ENCODE peak calls at places on chromosomes 3 and 15, in four cellular contexts. One of them, this sample, is unnamed.

GRCh38 chr3:126105691-126106187 is 21.8 kb upstream of the SLC41A3 start:
- DNase-seq in stimulated activated CD4-positive, alpha-beta T cell treated with anti-CD3 and anti-CD28 coated beads, Interleukin-2, amount 100 ng/mL, for 24 hours: no peak
- DNase-seq in HT-29: no peak
- DNase-seq in substantia nigra: no peak
- DNase-seq in this sample: no peak

GRCh38 chr15:63948971-63949370 is 97.3 kb downstream of the DAPK2 start:
- DNase-seq in stimulated activated CD4-positive, alpha-beta T cell treated with anti-CD3 and anti-CD28 coated beads, Interleukin-2, amount 100 ng/mL, for 24 hours: no peak
- DNase-seq in HT-29: no peak
- DNase-seq in substantia nigra: no peak
- DNase-seq in this sample: no peak

GRCh38 chr3:194009019-194009418 is 126.9 kb upstream of the HES1 start:
- DNase-seq in stimulated activated CD4-positive, alpha-beta T cell treated with anti-CD3 and anti-CD28 coated beads, Interleukin-2, amount 100 ng/mL, for 24 hours: no peak
- DNase-seq in HT-29: no peak
- DNase-seq in substantia nigra: no peak
- DNase-seq in this sample: no peak

GRCh38 chr3:18510947-18511346 is 85.8 kb upstream of the SATB1 start:
- DNase-seq in stimulated activated CD4-positive, alpha-beta T cell treated with anti-CD3 and anti-CD28 coated beads, Interleukin-2, amount 100 ng/mL, for 24 hours: no peak
- DNase-seq in HT-29: no peak
- DNase-seq in substantia nigra: no peak
- DNase-seq in this sample: no peak

GRCh38 chr3:198071602-198072285 is 111.7 kb downstream of the LMLN start:
- DNase-seq in stimulated activated CD4-positive, alpha-beta T cell treated with anti-CD3 and anti-CD28 coated beads, Interleukin-2, amount 100 ng/mL, for 24 hours: peak
- DNase-seq in HT-29: peak
- DNase-seq in substantia nigra: no peak
- DNase-seq in this sample: peak

GRCh38 chr15:39202641-39203040 is 378.2 kb upstream of the THBS1 start:
- DNase-seq in stimulated activated CD4-positive, alpha-beta T cell treated with anti-CD3 and anti-CD28 coated beads, Interleukin-2, amount 100 ng/mL, for 24 hours: no peak
- DNase-seq in HT-29: no peak
- DNase-seq in substantia nigra: no peak
- DNase-seq in this sample: peak

GRCh38 chr3:50205719-50206276 is 727 bp downstream of the SLC38A3 start:
- DNase-seq in stimulated activated CD4-positive, alpha-beta T cell treated with anti-CD3 and anti-CD28 coated beads, Interleukin-2, amount 100 ng/mL, for 24 hours: peak
- DNase-seq in HT-29: no peak
- DNase-seq in substantia nigra: peak
- DNase-seq in this sample: peak

GRCh38 chr3:118974356-118975097 is 60.1 kb downstream of the IGSF11 start:
- DNase-seq in stimulated activated CD4-positive, alpha-beta T cell treated with anti-CD3 and anti-CD28 coated beads, Interleukin-2, amount 100 ng/mL, for 24 hours: no peak
- DNase-seq in HT-29: no peak
- DNase-seq in substantia nigra: no peak
- DNase-seq in this sample: no peak

GRCh38 chr3:179768080-179768479 is 115.2 kb downstream of the USP13 start:
- DNase-seq in stimulated activated CD4-positive, alpha-beta T cell treated with anti-CD3 and anti-CD28 coated beads, Interleukin-2, amount 100 ng/mL, for 24 hours: no peak
- DNase-seq in HT-29: peak
- DNase-seq in substantia nigra: peak
- DNase-seq in this sample: peak

GRCh38 chr15:23823508-23823907 is 136.4 kb upstream of the NDN start:
- DNase-seq in stimulated activated CD4-positive, alpha-beta T cell treated with anti-CD3 and anti-CD28 coated beads, Interleukin-2, amount 100 ng/mL, for 24 hours: no peak
- DNase-seq in HT-29: peak
- DNase-seq in substantia nigra: no peak
- DNase-seq in this sample: peak

GRCh38 chr15:72463702-72464101 is 10.4 kb upstream of the ARIH1 start:
- DNase-seq in stimulated activated CD4-positive, alpha-beta T cell treated with anti-CD3 and anti-CD28 coated beads, Interleukin-2, amount 100 ng/mL, for 24 hours: no peak
- DNase-seq in HT-29: no peak
- DNase-seq in substantia nigra: no peak
- DNase-seq in this sample: no peak

GRCh38 chr3:62011667-62012066 is 361.7 kb downstream of the FEZF2 start:
- DNase-seq in stimulated activated CD4-positive, alpha-beta T cell treated with anti-CD3 and anti-CD28 coated beads, Interleukin-2, amount 100 ng/mL, for 24 hours: no peak
- DNase-seq in HT-29: no peak
- DNase-seq in substantia nigra: no peak
- DNase-seq in this sample: no peak

GRCh38 chr15:63906266-63906584 is 72.5 kb upstream of the HERC1 start:
- DNase-seq in stimulated activated CD4-positive, alpha-beta T cell treated with anti-CD3 and anti-CD28 coated beads, Interleukin-2, amount 100 ng/mL, for 24 hours: no peak
- DNase-seq in HT-29: no peak
- DNase-seq in substantia nigra: no peak
- DNase-seq in this sample: no peak

GRCh38 chr3:23884481-23884880 is 32.3 kb downstream of the NKIRAS1 start:
- DNase-seq in stimulated activated CD4-positive, alpha-beta T cell treated with anti-CD3 and anti-CD28 coated beads, Interleukin-2, amount 100 ng/mL, for 24 hours: no peak
- DNase-seq in HT-29: no peak
- DNase-seq in substantia nigra: no peak
- DNase-seq in this sample: no peak

GRCh38 chr3:53803124-53803815 is 42.9 kb downstream of the CHDH start:
- DNase-seq in stimulated activated CD4-positive, alpha-beta T cell treated with anti-CD3 and anti-CD28 coated beads, Interleukin-2, amount 100 ng/mL, for 24 hours: no peak
- DNase-seq in HT-29: no peak
- DNase-seq in substantia nigra: no peak
- DNase-seq in this sample: peak

GRCh38 chr3:58336135-58336882 is 3.6 kb downstream of the PXK start:
- DNase-seq in stimulated activated CD4-positive, alpha-beta T cell treated with anti-CD3 and anti-CD28 coated beads, Interleukin-2, amount 100 ng/mL, for 24 hours: no peak
- DNase-seq in HT-29: no peak
- DNase-seq in substantia nigra: no peak
- DNase-seq in this sample: no peak

GRCh38 chr3:188400494-188401243 is 246.7 kb downstream of the LPP start:
- DNase-seq in stimulated activated CD4-positive, alpha-beta T cell treated with anti-CD3 and anti-CD28 coated beads, Interleukin-2, amount 100 ng/mL, for 24 hours: no peak
- DNase-seq in HT-29: no peak
- DNase-seq in substantia nigra: peak
- DNase-seq in this sample: no peak

GRCh38 chr3:33061782-33062181 is 35.2 kb downstream of the GLB1 start:
- DNase-seq in stimulated activated CD4-positive, alpha-beta T cell treated with anti-CD3 and anti-CD28 coated beads, Interleukin-2, amount 100 ng/mL, for 24 hours: peak
- DNase-seq in HT-29: no peak
- DNase-seq in substantia nigra: no peak
- DNase-seq in this sample: no peak

GRCh38 chr3:45198264-45199260 is 27.5 kb downstream of the TMEM158 start:
- DNase-seq in stimulated activated CD4-positive, alpha-beta T cell treated with anti-CD3 and anti-CD28 coated beads, Interleukin-2, amount 100 ng/mL, for 24 hours: no peak
- DNase-seq in HT-29: no peak
- DNase-seq in substantia nigra: no peak
- DNase-seq in this sample: no peak

GRCh38 chr3:85801955-85802354 is 843.2 kb downstream of the CADM2 start:
- DNase-seq in stimulated activated CD4-positive, alpha-beta T cell treated with anti-CD3 and anti-CD28 coated beads, Interleukin-2, amount 100 ng/mL, for 24 hours: no peak
- DNase-seq in HT-29: peak
- DNase-seq in substantia nigra: no peak
- DNase-seq in this sample: peak

GRCh38 chr15:25863968-25864580 is 947 bp upstream of the ATP10A start:
- DNase-seq in stimulated activated CD4-positive, alpha-beta T cell treated with anti-CD3 and anti-CD28 coated beads, Interleukin-2, amount 100 ng/mL, for 24 hours: no peak
- DNase-seq in HT-29: no peak
- DNase-seq in substantia nigra: no peak
- DNase-seq in this sample: no peak

GRCh38 chr3:150264560-150264959 is 143.5 kb upstream of the TSC22D2 start:
- DNase-seq in stimulated activated CD4-positive, alpha-beta T cell treated with anti-CD3 and anti-CD28 coated beads, Interleukin-2, amount 100 ng/mL, for 24 hours: no peak
- DNase-seq in HT-29: no peak
- DNase-seq in substantia nigra: no peak
- DNase-seq in this sample: no peak

GRCh38 chr3:28322464-28322863 is 26.1 kb upstream of the ZCWPW2 start:
- DNase-seq in stimulated activated CD4-positive, alpha-beta T cell treated with anti-CD3 and anti-CD28 coated beads, Interleukin-2, amount 100 ng/mL, for 24 hours: no peak
- DNase-seq in HT-29: no peak
- DNase-seq in substantia nigra: no peak
- DNase-seq in this sample: no peak

GRCh38 chr3:54931182-54931581 is 3.3 kb upstream of the LRTM1 start:
- DNase-seq in stimulated activated CD4-positive, alpha-beta T cell treated with anti-CD3 and anti-CD28 coated beads, Interleukin-2, amount 100 ng/mL, for 24 hours: no peak
- DNase-seq in HT-29: no peak
- DNase-seq in substantia nigra: peak
- DNase-seq in this sample: no peak

GRCh38 chr15:82803793-82804574 is 1.9 kb downstream of the FSD2 start:
- DNase-seq in stimulated activated CD4-positive, alpha-beta T cell treated with anti-CD3 and anti-CD28 coated beads, Interleukin-2, amount 100 ng/mL, for 24 hours: no peak
- DNase-seq in HT-29: no peak
- DNase-seq in substantia nigra: no peak
- DNase-seq in this sample: no peak

GRCh38 chr15:40295870-40296560 is 11.7 kb downstream of the PLCB2 start:
- DNase-seq in stimulated activated CD4-positive, alpha-beta T cell treated with anti-CD3 and anti-CD28 coated beads, Interleukin-2, amount 100 ng/mL, for 24 hours: no peak
- DNase-seq in HT-29: no peak
- DNase-seq in substantia nigra: no peak
- DNase-seq in this sample: no peak

GRCh38 chr15:81765816-81766215 is 280.0 kb downstream of the MEX3B start:
- DNase-seq in stimulated activated CD4-positive, alpha-beta T cell treated with anti-CD3 and anti-CD28 coated beads, Interleukin-2, amount 100 ng/mL, for 24 hours: no peak
- DNase-seq in HT-29: no peak
- DNase-seq in substantia nigra: no peak
- DNase-seq in this sample: no peak

GRCh38 chr3:190618349-190619030 is 104.6 kb downstream of the IL1RAP start:
- DNase-seq in stimulated activated CD4-positive, alpha-beta T cell treated with anti-CD3 and anti-CD28 coated beads, Interleukin-2, amount 100 ng/mL, for 24 hours: no peak
- DNase-seq in HT-29: no peak
- DNase-seq in substantia nigra: no peak
- DNase-seq in this sample: no peak

GRCh38 chr3:15055019-15055557 is 10.0 kb downstream of the MRPS25 start:
- DNase-seq in stimulated activated CD4-positive, alpha-beta T cell treated with anti-CD3 and anti-CD28 coated beads, Interleukin-2, amount 100 ng/mL, for 24 hours: peak
- DNase-seq in HT-29: no peak
- DNase-seq in substantia nigra: no peak
- DNase-seq in this sample: no peak

GRCh38 chr3:23094890-23095462 is 108.2 kb upstream of the UBE2E2 start:
- DNase-seq in stimulated activated CD4-positive, alpha-beta T cell treated with anti-CD3 and anti-CD28 coated beads, Interleukin-2, amount 100 ng/mL, for 24 hours: no peak
- DNase-seq in HT-29: peak
- DNase-seq in substantia nigra: no peak
- DNase-seq in this sample: peak

GRCh38 chr3:126835472-126836219 is 131.6 kb downstream of the CHCHD6 start:
- DNase-seq in stimulated activated CD4-positive, alpha-beta T cell treated with anti-CD3 and anti-CD28 coated beads, Interleukin-2, amount 100 ng/mL, for 24 hours: no peak
- DNase-seq in HT-29: peak
- DNase-seq in substantia nigra: no peak
- DNase-seq in this sample: no peak

GRCh38 chr3:14254812-14255702 is 76.4 kb downstream of the LSM3 start:
- DNase-seq in stimulated activated CD4-positive, alpha-beta T cell treated with anti-CD3 and anti-CD28 coated beads, Interleukin-2, amount 100 ng/mL, for 24 hours: no peak
- DNase-seq in HT-29: no peak
- DNase-seq in substantia nigra: no peak
- DNase-seq in this sample: no peak

GRCh38 chr3:45704544-45704943 is 15.3 kb downstream of the SACM1L start:
- DNase-seq in stimulated activated CD4-positive, alpha-beta T cell treated with anti-CD3 and anti-CD28 coated beads, Interleukin-2, amount 100 ng/mL, for 24 hours: no peak
- DNase-seq in HT-29: no peak
- DNase-seq in substantia nigra: no peak
- DNase-seq in this sample: no peak

GRCh38 chr3:60013241-60013640 is 963.4 kb upstream of the CFAP20DC start:
- DNase-seq in stimulated activated CD4-positive, alpha-beta T cell treated with anti-CD3 and anti-CD28 coated beads, Interleukin-2, amount 100 ng/mL, for 24 hours: no peak
- DNase-seq in HT-29: no peak
- DNase-seq in substantia nigra: no peak
- DNase-seq in this sample: no peak